ENCODE peak calls at places on chromosomes 1 and 21, in ten cellular contexts. C is body of pancreas, A is cardiac muscle cell, F is right atrium auricular region, I is left ventricle myocardium inferior, X is psoas muscle, S is ovary, V is gastrocnemius medialis, H is testis, K is pancreas. M is an unnamed sample.

GRCh38 chr1:108591471-108591870 is 31.6 kb downstream of the EEIG2 start:
- DNase-seq in C (no peak), A (no peak), F (no peak), I (peak; percentile 17), X (peak; percentile 53), S (no peak), V (no peak), H (no peak), K (no peak), M (no peak)

GRCh38 chr1:85626818-85627217 is 46.3 kb downstream of the CCN1 start:
- DNase-seq in C (no peak), A (no peak), F (no peak), I (no peak), X (no peak), S (no peak), V (no peak), H (no peak), K (no peak), M (no peak)

GRCh38 chr1:66437136-66437401 is 96.9 kb upstream of the SGIP1 start:
- DNase-seq in C (no peak), A (no peak), F (no peak), I (no peak), X (no peak), S (no peak), V (no peak), H (no peak), K (no peak), M (no peak)

GRCh38 chr21:46599251-46599572 is 5.7 kb downstream of the S100B start:
- DNase-seq in C (peak; percentile 24), A (peak; percentile 29), F (peak; percentile 78), I (no peak), X (no peak), S (peak; percentile 67), V (no peak), H (peak; percentile 63), K (no peak), M (no peak)

GRCh38 chr1:43951021-43951985 is 4.6 kb downstream of the IPO13 start:
- DNase-seq in C (no peak), A (no peak), F (no peak), I (no peak), X (no peak), S (no peak), V (no peak), H (no peak), K (no peak), M (no peak)

GRCh38 chr1:94362466-94363058 is 55.6 kb upstream of the ABCD3 start:
- DNase-seq in C (no peak), A (no peak), F (no peak), I (no peak), X (no peak), S (no peak), V (no peak), H (no peak), K (no peak), M (no peak)

GRCh38 chr1:29488794-29489309 is 252.5 kb downstream of the PTPRU start:
- DNase-seq in C (no peak), A (no peak), F (peak; percentile 48), I (no peak), X (no peak), S (no peak), V (no peak), H (no peak), K (no peak), M (peak; percentile 44)

GRCh38 chr1:217528271-217528670 is 102.6 kb downstream of the GPATCH2 start:
- DNase-seq in C (no peak), A (no peak), F (no peak), I (no peak), X (no peak), S (no peak), V (no peak), H (no peak), K (no peak), M (no peak)

GRCh38 chr1:237041795-237042466 is at the start of gene RYR2:
- DNase-seq in C (peak; percentile 25), A (peak; percentile 88), F (no peak), I (peak; percentile 49), X (no peak), S (peak; percentile 52), V (no peak), H (peak; percentile 64), K (no peak), M (no peak)

GRCh38 chr1:218297867-218298266 is 12.8 kb downstream of the RRP15 start:
- DNase-seq in C (no peak), A (no peak), F (no peak), I (no peak), X (no peak), S (no peak), V (no peak), H (no peak), K (no peak), M (no peak)

GRCh38 chr1:162456324-162456723 is 41.3 kb upstream of the UHMK1 start:
- DNase-seq in C (no peak), A (no peak), F (no peak), I (no peak), X (no peak), S (no peak), V (no peak), H (no peak), K (no peak), M (no peak)

GRCh38 chr1:202165267-202165941 is 5.0 kb upstream of the PTPN7 start:
- DNase-seq in C (no peak), A (no peak), F (no peak), I (no peak), X (no peak), S (no peak), V (no peak), H (peak; percentile 71), K (no peak), M (no peak)

GRCh38 chr1:90761781-90762589 is 44.9 kb upstream of the BARHL2 start:
- DNase-seq in C (peak; percentile 56), A (no peak), F (no peak), I (no peak), X (no peak), S (no peak), V (no peak), H (no peak), K (no peak), M (no peak)

GRCh38 chr1:173268261-173268660 is 61.1 kb upstream of the TNFSF4 start:
- DNase-seq in C (no peak), A (no peak), F (no peak), I (no peak), X (no peak), S (no peak), V (no peak), H (no peak), K (no peak), M (no peak)

GRCh38 chr1:99943238-99943794 is 26.5 kb upstream of the SLC35A3 start:
- DNase-seq in C (no peak), A (peak; percentile 1), F (no peak), I (no peak), X (no peak), S (no peak), V (no peak), H (no peak), K (no peak), M (no peak)
- H3K27ac ChIP-seq in C (no peak overlapping the region), A (peak overlapping the region; percentile 57), F (no peak overlapping the region), I (no peak overlapping the region), X (no peak overlapping the region), S (no peak overlapping the region), V (no peak overlapping the region), H (no peak overlapping the region), K (no peak overlapping the region), M (no peak overlapping the region)

GRCh38 chr1:24322636-24323177 is 3.5 kb downstream of the GRHL3 start:
- DNase-seq in C (no peak), A (no peak), F (no peak), I (no peak), X (no peak), S (no peak), V (no peak), H (no peak), K (no peak), M (no peak)
- H3K27ac ChIP-seq in C (no peak overlapping the region), A (no peak overlapping the region), F (no peak overlapping the region), I (no peak overlapping the region), X (peak overlapping the region; percentile 80), S (no peak overlapping the region), V (no peak overlapping the region), H (peak overlapping the region; percentile 62), K (no peak overlapping the region), M (peak overlapping the region; percentile 76)

GRCh38 chr1:206512521-206513180 is 5.3 kb downstream of the RASSF5 start:
- DNase-seq in C (no peak), A (no peak), F (no peak), I (no peak), X (peak; percentile 36), S (no peak), V (no peak), H (no peak), K (no peak), M (no peak)

GRCh38 chr1:206517784-206518183 is 10.5 kb downstream of the RASSF5 start:
- DNase-seq in C (no peak), A (peak; percentile 36), F (no peak), I (no peak), X (peak; percentile 12), S (no peak), V (no peak), H (no peak), K (no peak), M (no peak)

GRCh38 chr1:206518206-206518605 is 10.9 kb downstream of the RASSF5 start:
- DNase-seq in C (no peak), A (no peak), F (no peak), I (no peak), X (peak; percentile 41), S (no peak), V (no peak), H (no peak), K (no peak), M (no peak)

GRCh38 chr1:206513312-206514111 is 6.2 kb downstream of the RASSF5 start:
- DNase-seq in C (peak; percentile 77), A (no peak), F (peak; percentile 85), I (peak; percentile 70), X (peak; percentile 83), S (peak; percentile 76), V (peak; percentile 47), H (peak; percentile 72), K (peak; percentile 55), M (peak; percentile 93)

GRCh38 chr1:206514821-206515387 is 7.6 kb downstream of the RASSF5 start:
- DNase-seq in C (no peak), A (no peak), F (no peak), I (no peak), X (no peak), S (no peak), V (no peak), H (no peak), K (no peak), M (no peak)
- H3K27ac ChIP-seq in C (peak overlapping the region; percentile 81), A (no peak overlapping the region), F (no peak overlapping the region), I (no peak overlapping the region), X (no peak overlapping the region), S (no peak overlapping the region), V (no peak overlapping the region), H (no peak overlapping the region), K (no peak overlapping the region), M (no peak overlapping the region)

DNA sequence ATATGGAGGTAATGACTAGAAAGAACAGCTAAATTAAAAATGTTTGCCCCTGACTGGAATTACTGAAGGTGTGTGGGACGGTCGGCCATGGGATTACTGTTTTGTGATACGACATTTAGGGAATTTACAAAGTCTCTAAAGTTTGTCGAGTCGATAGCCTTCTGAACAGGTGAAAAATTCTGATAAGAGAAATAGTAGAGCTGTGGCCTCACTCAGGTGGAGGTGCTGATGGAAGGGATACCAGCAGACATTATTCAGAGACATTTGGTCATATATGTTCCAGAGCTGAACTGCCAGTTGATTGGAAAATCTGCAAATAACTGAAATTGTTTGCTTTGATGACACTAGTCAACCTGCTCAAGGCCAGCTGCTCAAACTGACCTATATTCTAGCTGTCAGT is 71.1 kb downstream of the ADCY10 start:
- DNase-seq in C (no peak), A (no peak), F (no peak), I (no peak), X (no peak), S (no peak), V (no peak), H (no peak), K (no peak), M (no peak)
- H3K27ac ChIP-seq in C (no peak overlapping the region), A (no peak overlapping the region), F (no peak overlapping the region), I (no peak overlapping the region), X (no peak overlapping the region), S (no peak overlapping the region), V (no peak overlapping the region), H (no peak overlapping the region), K (no peak overlapping the region), M (no peak overlapping the region)

M was measured in vagina.